ENCODE peak calls at places on chromosome 1, in four cellular contexts. One of them, this sample, is unnamed.

GRCh38 chr1:151166506-151166956 is 587 bp downstream of the SCNM1 start:
- DNase-seq in stimulated activated CD4-positive, alpha-beta T cell treated with anti-CD3 and anti-CD28 coated beads, TNF-alpha, amount 100 ng/mL, for 24 hours: no peak
- DNase-seq in stimulated activated CD8-positive, alpha-beta memory T cell treated with anti-CD3 and anti-CD28 coated beads, Interleukin-4, amount 100 ng/mL, for 48 hours: no peak
- DNase-seq in T-helper 22 cell: no peak
- DNase-seq in this sample: no peak

GRCh38 chr1:47650205-47650604 is 212.4 kb downstream of the FOXD2 start:
- DNase-seq in stimulated activated CD4-positive, alpha-beta T cell treated with anti-CD3 and anti-CD28 coated beads, TNF-alpha, amount 100 ng/mL, for 24 hours: no peak
- DNase-seq in stimulated activated CD8-positive, alpha-beta memory T cell treated with anti-CD3 and anti-CD28 coated beads, Interleukin-4, amount 100 ng/mL, for 48 hours: no peak
- DNase-seq in T-helper 22 cell: no peak
- DNase-seq in this sample: no peak

GRCh38 chr1:168782731-168783130 is 53.7 kb upstream of the DPT start:
- DNase-seq in stimulated activated CD4-positive, alpha-beta T cell treated with anti-CD3 and anti-CD28 coated beads, TNF-alpha, amount 100 ng/mL, for 24 hours: no peak
- DNase-seq in stimulated activated CD8-positive, alpha-beta memory T cell treated with anti-CD3 and anti-CD28 coated beads, Interleukin-4, amount 100 ng/mL, for 48 hours: no peak
- DNase-seq in T-helper 22 cell: no peak
- DNase-seq in this sample: no peak

GRCh38 chr1:33268927-33269610 is 12.8 kb downstream of the ZNF362 start:
- DNase-seq in stimulated activated CD4-positive, alpha-beta T cell treated with anti-CD3 and anti-CD28 coated beads, TNF-alpha, amount 100 ng/mL, for 24 hours: no peak
- DNase-seq in stimulated activated CD8-positive, alpha-beta memory T cell treated with anti-CD3 and anti-CD28 coated beads, Interleukin-4, amount 100 ng/mL, for 48 hours: no peak
- DNase-seq in T-helper 22 cell: no peak
- DNase-seq in this sample: no peak

GRCh38 chr1:85465099-85465790 is at the start of gene DDAH1:
- DNase-seq in stimulated activated CD4-positive, alpha-beta T cell treated with anti-CD3 and anti-CD28 coated beads, TNF-alpha, amount 100 ng/mL, for 24 hours: no peak
- DNase-seq in stimulated activated CD8-positive, alpha-beta memory T cell treated with anti-CD3 and anti-CD28 coated beads, Interleukin-4, amount 100 ng/mL, for 48 hours: no peak
- DNase-seq in T-helper 22 cell: no peak
- DNase-seq in this sample: peak

GRCh38 chr1:231421616-231421970 is 494 bp downstream of the EGLN1 start:
- DNase-seq in stimulated activated CD4-positive, alpha-beta T cell treated with anti-CD3 and anti-CD28 coated beads, TNF-alpha, amount 100 ng/mL, for 24 hours: no peak
- DNase-seq in stimulated activated CD8-positive, alpha-beta memory T cell treated with anti-CD3 and anti-CD28 coated beads, Interleukin-4, amount 100 ng/mL, for 48 hours: peak
- DNase-seq in T-helper 22 cell: peak
- DNase-seq in this sample: peak

GRCh38 chr1:219159946-219160645 is 13.6 kb upstream of the LYPLAL1 start:
- DNase-seq in stimulated activated CD4-positive, alpha-beta T cell treated with anti-CD3 and anti-CD28 coated beads, TNF-alpha, amount 100 ng/mL, for 24 hours: no peak
- DNase-seq in stimulated activated CD8-positive, alpha-beta memory T cell treated with anti-CD3 and anti-CD28 coated beads, Interleukin-4, amount 100 ng/mL, for 48 hours: no peak
- DNase-seq in T-helper 22 cell: no peak
- DNase-seq in this sample: no peak

GRCh38 chr1:183346276-183346732 is 71.9 kb downstream of the NMNAT2 start:
- DNase-seq in stimulated activated CD4-positive, alpha-beta T cell treated with anti-CD3 and anti-CD28 coated beads, TNF-alpha, amount 100 ng/mL, for 24 hours: no peak
- DNase-seq in stimulated activated CD8-positive, alpha-beta memory T cell treated with anti-CD3 and anti-CD28 coated beads, Interleukin-4, amount 100 ng/mL, for 48 hours: no peak
- DNase-seq in T-helper 22 cell: no peak
- DNase-seq in this sample: no peak

GRCh38 chr1:8276932-8277331 is 41.0 kb upstream of the SLC45A1 start:
- DNase-seq in stimulated activated CD4-positive, alpha-beta T cell treated with anti-CD3 and anti-CD28 coated beads, TNF-alpha, amount 100 ng/mL, for 24 hours: no peak
- DNase-seq in stimulated activated CD8-positive, alpha-beta memory T cell treated with anti-CD3 and anti-CD28 coated beads, Interleukin-4, amount 100 ng/mL, for 48 hours: no peak
- DNase-seq in T-helper 22 cell: no peak
- DNase-seq in this sample: no peak

GRCh38 chr1:24594328-24594598 is 38.4 kb downstream of the NCMAP start:
- DNase-seq in stimulated activated CD4-positive, alpha-beta T cell treated with anti-CD3 and anti-CD28 coated beads, TNF-alpha, amount 100 ng/mL, for 24 hours: no peak
- DNase-seq in stimulated activated CD8-positive, alpha-beta memory T cell treated with anti-CD3 and anti-CD28 coated beads, Interleukin-4, amount 100 ng/mL, for 48 hours: no peak
- DNase-seq in T-helper 22 cell: no peak
- DNase-seq in this sample: no peak

GRCh38 chr1:94590203-94591137 is 48.9 kb upstream of the F3 start:
- DNase-seq in stimulated activated CD4-positive, alpha-beta T cell treated with anti-CD3 and anti-CD28 coated beads, TNF-alpha, amount 100 ng/mL, for 24 hours: no peak
- DNase-seq in stimulated activated CD8-positive, alpha-beta memory T cell treated with anti-CD3 and anti-CD28 coated beads, Interleukin-4, amount 100 ng/mL, for 48 hours: no peak
- DNase-seq in T-helper 22 cell: no peak
- DNase-seq in this sample: no peak

GRCh38 chr1:39360726-39361125 is 130.7 kb upstream of the BMP8A start:
- DNase-seq in stimulated activated CD4-positive, alpha-beta T cell treated with anti-CD3 and anti-CD28 coated beads, TNF-alpha, amount 100 ng/mL, for 24 hours: no peak
- DNase-seq in stimulated activated CD8-positive, alpha-beta memory T cell treated with anti-CD3 and anti-CD28 coated beads, Interleukin-4, amount 100 ng/mL, for 48 hours: no peak
- DNase-seq in T-helper 22 cell: no peak
- DNase-seq in this sample: no peak

GRCh38 chr1:180927841-180928240 is 15.1 kb downstream of the KIAA1614 start:
- DNase-seq in stimulated activated CD4-positive, alpha-beta T cell treated with anti-CD3 and anti-CD28 coated beads, TNF-alpha, amount 100 ng/mL, for 24 hours: no peak
- DNase-seq in stimulated activated CD8-positive, alpha-beta memory T cell treated with anti-CD3 and anti-CD28 coated beads, Interleukin-4, amount 100 ng/mL, for 48 hours: no peak
- DNase-seq in T-helper 22 cell: no peak
- DNase-seq in this sample: peak

GRCh38 chr1:1758059-1758621 is 20.1 kb downstream of the NADK start:
- DNase-seq in stimulated activated CD4-positive, alpha-beta T cell treated with anti-CD3 and anti-CD28 coated beads, TNF-alpha, amount 100 ng/mL, for 24 hours: no peak
- DNase-seq in stimulated activated CD8-positive, alpha-beta memory T cell treated with anti-CD3 and anti-CD28 coated beads, Interleukin-4, amount 100 ng/mL, for 48 hours: no peak
- DNase-seq in T-helper 22 cell: no peak
- DNase-seq in this sample: no peak

GRCh38 chr1:89884718-89885596 is 64.1 kb downstream of the LRRC8D start:
- DNase-seq in stimulated activated CD4-positive, alpha-beta T cell treated with anti-CD3 and anti-CD28 coated beads, TNF-alpha, amount 100 ng/mL, for 24 hours: no peak
- DNase-seq in stimulated activated CD8-positive, alpha-beta memory T cell treated with anti-CD3 and anti-CD28 coated beads, Interleukin-4, amount 100 ng/mL, for 48 hours: no peak
- DNase-seq in T-helper 22 cell: no peak
- DNase-seq in this sample: no peak

GRCh38 chr1:62573675-62574074 is 23.6 kb upstream of the ANGPTL3 start:
- DNase-seq in stimulated activated CD4-positive, alpha-beta T cell treated with anti-CD3 and anti-CD28 coated beads, TNF-alpha, amount 100 ng/mL, for 24 hours: no peak
- DNase-seq in stimulated activated CD8-positive, alpha-beta memory T cell treated with anti-CD3 and anti-CD28 coated beads, Interleukin-4, amount 100 ng/mL, for 48 hours: no peak
- DNase-seq in T-helper 22 cell: no peak
- DNase-seq in this sample: no peak

GRCh38 chr1:62111084-62111483 is 83.6 kb upstream of the L1TD1 start:
- DNase-seq in stimulated activated CD4-positive, alpha-beta T cell treated with anti-CD3 and anti-CD28 coated beads, TNF-alpha, amount 100 ng/mL, for 24 hours: no peak
- DNase-seq in stimulated activated CD8-positive, alpha-beta memory T cell treated with anti-CD3 and anti-CD28 coated beads, Interleukin-4, amount 100 ng/mL, for 48 hours: no peak
- DNase-seq in T-helper 22 cell: no peak
- DNase-seq in this sample: no peak

GRCh38 chr1:226526801-226527595 is 21.6 kb upstream of the STUM start:
- DNase-seq in stimulated activated CD4-positive, alpha-beta T cell treated with anti-CD3 and anti-CD28 coated beads, TNF-alpha, amount 100 ng/mL, for 24 hours: no peak
- DNase-seq in stimulated activated CD8-positive, alpha-beta memory T cell treated with anti-CD3 and anti-CD28 coated beads, Interleukin-4, amount 100 ng/mL, for 48 hours: no peak
- DNase-seq in T-helper 22 cell: no peak
- DNase-seq in this sample: peak

This sample was measured in SK-N-DZ.